ENCODE peak calls at places on chromosome 10, in five cellular contexts. G, V, E, Y and P are unnamed samples.

GRCh38 chr10:122162566-122163181 is 108.4 kb upstream of the BTBD16 start:
- DNase-seq in G (no peak), Y (no peak), V (no peak), E (no peak), P (no peak)

GRCh38 chr10:86370006-86370585 is 3.5 kb upstream of the GRID1 start:
- DNase-seq in V (no peak), G (no peak), E (no peak), Y (peak; percentile 9), P (no peak)

GRCh38 chr10:72310636-72311035 is 36.9 kb downstream of the DDIT4 start:
- DNase-seq in V (no peak), G (no peak), E (no peak), Y (no peak), P (no peak)

GRCh38 chr10:101257121-101257890 is 28.0 kb upstream of the LBX1 start:
- DNase-seq in V (no peak), Y (no peak), E (no peak), G (no peak), P (no peak)

GRCh38 chr10:69232252-69232651 is 12.1 kb downstream of the HKDC1 start:
- DNase-seq in V (no peak), E (no peak), G (peak; percentile 68), Y (peak; percentile 52), P (no peak)

GRCh38 chr10:80296942-80297341 is 7.5 kb upstream of the MAT1A start:
- DNase-seq in E (no peak), Y (no peak), V (no peak), G (no peak), P (no peak)

GRCh38 chr10:109902992-109903947 is 20.0 kb downstream of the XPNPEP1 start:
- DNase-seq in V (no peak), Y (peak; percentile 9), G (no peak), E (no peak), P (no peak)

GRCh38 chr10:84348860-84349259 is 20.5 kb downstream of the CCSER2 start:
- DNase-seq in Y (no peak), V (no peak), G (peak; percentile 59), E (no peak), P (no peak)

GRCh38 chr10:77520290-77520689 is 117.3 kb downstream of the KCNMA1 start:
- DNase-seq in E (no peak), G (no peak), V (no peak), Y (no peak), P (no peak)

GRCh38 chr10:25682203-25682950 is 251.7 kb upstream of the MYO3A start:
- DNase-seq in G (peak; percentile 91), V (peak; percentile 52), E (no peak), Y (no peak), P (no peak)

GRCh38 chr10:121478590-121478989 is 119.7 kb downstream of the FGFR2 start:
- DNase-seq in E (no peak), V (no peak), Y (no peak), G (no peak), P (no peak)

GRCh38 chr10:14056545-14057332 is 274.0 kb downstream of the FRMD4A start:
- DNase-seq in V (no peak), E (no peak), Y (peak; percentile 43), G (peak; percentile 81), P (no peak)

GRCh38 chr10:100998183-100998990 is 1.2 kb upstream of the LZTS2 start:
- DNase-seq in Y (peak; percentile 80), G (peak; percentile 89), V (peak; percentile 90), E (peak; percentile 88), P (no peak)

GRCh38 chr10:101158101-101159058 is 27.3 kb downstream of the TLX1 start:
- DNase-seq in Y (no peak), V (no peak), G (no peak), E (no peak), P (no peak)

GRCh38 chr10:127939786-127940330 is 33.0 kb downstream of the PTPRE start:
- DNase-seq in V (no peak), Y (no peak), E (no peak), G (no peak), P (no peak)

GRCh38 chr10:126312167-126312566 is 76.1 kb downstream of the ADAM12 start:
- DNase-seq in E (no peak), V (no peak), G (no peak), Y (no peak), P (no peak)

GRCh38 chr10:93421426-93421825 is 60.7 kb downstream of the MYOF start:
- DNase-seq in V (no peak), Y (peak; percentile 52), E (no peak), G (no peak), P (no peak)

GRCh38 chr10:51718804-51719291 is 19.5 kb upstream of the CSTF2T start:
- DNase-seq in V (no peak), G (peak; percentile 72), E (no peak), Y (peak; percentile 62), P (no peak)

GRCh38 chr10:120984221-120984620 is 133.1 kb downstream of the WDR11 start:
- DNase-seq in Y (no peak), V (no peak), E (no peak), G (no peak), P (no peak)

GRCh38 chr10:78594938-78595645 is 473.7 kb upstream of the ZMIZ1 start:
- DNase-seq in V (no peak), E (peak; percentile 8), G (no peak), Y (peak; percentile 12), P (no peak)

GRCh38 chr10:43249151-43249961 is 17.5 kb downstream of the RASGEF1A start:
- DNase-seq in V (peak; percentile 1), E (no peak), Y (peak; percentile 23), G (no peak), P (no peak)

GRCh38 chr10:71795248-71795647 is 21.9 kb upstream of the VSIR start:
- DNase-seq in V (no peak), Y (peak; percentile 49), E (no peak), G (peak; percentile 47), P (no peak)

GRCh38 chr10:8026349-8027259 is 27.9 kb upstream of the GATA3 start:
- DNase-seq in Y (no peak), E (no peak), G (no peak), V (no peak), P (no peak)

GRCh38 chr10:14276200-14276599 is 54.5 kb downstream of the FRMD4A start:
- DNase-seq in Y (no peak), G (no peak), V (no peak), E (no peak), P (no peak)

GRCh38 chr10:21499580-21499909 is 25.9 kb downstream of the SKIDA1 start:
- DNase-seq in Y (no peak), G (no peak), E (no peak), V (no peak), P (no peak)

DNA sequence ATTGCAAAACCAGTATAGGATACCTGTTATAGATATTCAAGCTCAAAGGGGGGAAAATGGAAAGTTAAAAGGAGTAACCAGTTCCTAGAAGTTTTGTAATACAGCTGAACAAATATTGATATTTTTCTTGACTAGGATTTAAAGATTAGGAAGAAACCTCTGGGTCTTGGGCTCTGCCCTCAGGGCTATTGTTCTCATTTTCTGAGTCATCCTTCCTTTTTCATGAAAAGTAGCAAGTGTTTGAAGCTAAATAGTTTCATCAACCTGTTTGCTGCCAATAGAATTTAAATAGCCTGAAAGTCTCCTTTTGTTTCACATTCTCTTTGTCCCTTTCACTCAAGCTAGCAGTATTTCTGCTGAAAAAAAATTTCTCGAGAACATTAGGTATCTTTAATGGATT is 1061.1 kb upstream of the GHITM start:
- DNase-seq in E (no peak), Y (no peak), V (no peak), G (peak; percentile 1), P (no peak)
- H3K4me1 ChIP-seq in E (no peaks in the 10 kb centered on the region), Y (peaks cover 4% of the 10 kb centered on the region), V (no peaks in the 10 kb centered on the region), G (no peaks in the 10 kb centered on the region), P (no peaks in the 10 kb centered on the region)

GRCh38 chr10:12628964-12629766 is 279.8 kb downstream of the CAMK1D start:
- DNase-seq in E (no peak), G (peak; percentile 2), Y (no peak), V (no peak), P (no peak)

GRCh38 chr10:12631787-12632562 is 282.6 kb downstream of the CAMK1D start:
- DNase-seq in E (no peak), V (no peak), G (no peak), Y (no peak), P (no peak)

GRCh38 chr10:12629767-12630165 is 280.4 kb downstream of the CAMK1D start:
- DNase-seq in E (no peak), G (no peak), V (no peak), Y (no peak), P (no peak)

GRCh38 chr10:12633776-12634390 is 284.5 kb downstream of the CAMK1D start:
- DNase-seq in E (no peak), Y (no peak), V (no peak), G (no peak), P (no peak)

GRCh38 chr10:12631216-12631615 is 281.9 kb downstream of the CAMK1D start:
- DNase-seq in E (no peak), G (peak; percentile 32), Y (no peak), V (no peak), P (no peak)
- H3K27ac ChIP-seq in E (no peak overlapping the region), G (no peak overlapping the region), Y (no peak overlapping the region), V (no peak overlapping the region), P (no peak overlapping the region)

GRCh38 chr10:115903845-115904244 is 369.2 kb downstream of the GFRA1 start:
- DNase-seq in V (no peak), E (no peak), Y (no peak), G (no peak), P (no peak)
- H3K4me1 ChIP-seq in V (no peaks in the 10 kb centered on the region), E (no peaks in the 10 kb centered on the region), Y (peaks cover 5% of the 10 kb centered on the region), G (no peaks in the 10 kb centered on the region), P (no peaks in the 10 kb centered on the region)

GRCh38 chr10:87626422-87626892 is 33.2 kb upstream of the PAPSS2 start:
- DNase-seq in E (no peak), Y (peak; percentile 67), V (no peak), G (no peak), P (no peak)
- H3K27ac ChIP-seq in E (no peak overlapping the region), Y (peak overlapping the region; percentile 16), V (no peak overlapping the region), G (no peak overlapping the region), P (no peak overlapping the region)

GRCh38 chr10:35471455-35471854 is 133.7 kb upstream of the GJD4 start:
- DNase-seq in E (no peak), G (no peak), V (no peak), Y (no peak), P (no peak)

GRCh38 chr10:35470535-35470934 is 134.2 kb downstream of the CCNY start:
- DNase-seq in G (peak; percentile 50), V (no peak), Y (no peak), E (no peak), P (no peak)

GRCh38 chr10:35466661-35467060 is 130.4 kb downstream of the CCNY start:
- DNase-seq in V (no peak), G (no peak), E (no peak), Y (no peak), P (no peak)

GRCh38 chr10:35467186-35467585 is 130.9 kb downstream of the CCNY start:
- DNase-seq in E (no peak), V (no peak), Y (no peak), G (no peak), P (no peak)

DNA sequence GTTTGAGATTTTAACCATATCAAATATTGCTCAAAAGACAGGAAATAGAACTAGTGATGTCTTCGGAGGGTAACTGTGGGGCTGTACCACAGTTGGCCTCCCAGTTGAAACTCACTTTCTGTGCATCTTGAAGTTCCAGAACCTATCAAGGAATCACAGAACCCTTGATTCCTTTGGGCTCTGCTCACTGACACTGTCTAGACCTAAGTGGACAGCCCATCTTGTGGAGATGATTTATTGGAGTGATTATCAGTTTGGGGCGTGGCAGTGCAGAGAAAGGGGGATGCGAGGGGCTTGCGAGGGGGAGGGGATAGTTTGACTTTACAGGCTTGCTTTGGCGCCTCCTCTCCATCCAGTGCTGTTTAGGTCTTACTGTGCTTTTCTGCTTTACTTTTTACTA is 134.2 kb upstream of the GJD4 start:
- DNase-seq in E (no peak), Y (no peak), V (no peak), G (no peak), P (no peak)
- H3K4me1 ChIP-seq in E (no peaks in the 10 kb centered on the region), Y (peaks cover 8% of the 10 kb centered on the region), V (peaks cover 33% of the 10 kb centered on the region), G (peaks cover 26% of the 10 kb centered on the region), P (peaks cover 12% of the 10 kb centered on the region)